ENCODE peak calls at places on chromosomes 7 and 10, in nine cellular contexts. J, Q, D, B, V, R, Z, N and G are unnamed samples.

GRCh38 chr10:43417950-43418768 is 9.2 kb upstream of the HNRNPF start:
- DNase-seq in J (no peak), Q (no peak), D (no peak), B (no peak), V (no peak), R (no peak), Z (no peak), N (no peak), G (no peak)

GRCh38 chr7:149310113-149310836 is 48.3 kb downstream of the ZNF783 start:
- DNase-seq in J (peak), Q (no peak), D (no peak), B (peak), V (no peak), R (no peak), Z (no peak), N (peak), G (peak)

GRCh38 chr7:83161851-83162401 is 758 bp downstream of the PCLO start:
- DNase-seq in J (no peak), Q (no peak), D (no peak), B (no peak), V (no peak), R (no peak), Z (no peak), N (no peak), G (no peak)

GRCh38 chr10:122342293-122343134 is 32.0 kb upstream of the PLEKHA1 start:
- DNase-seq in J (peak), Q (peak), D (peak), B (peak), V (peak), R (peak), Z (no peak), N (peak), G (peak)

GRCh38 chr10:55630491-55631056 is 730.5 kb downstream of the ZWINT start:
- DNase-seq in J (no peak), Q (no peak), D (no peak), B (no peak), V (no peak), R (no peak), Z (no peak), N (no peak), G (no peak)

GRCh38 chr10:101769541-101770180 is 6.3 kb downstream of the FGF8 start:
- DNase-seq in J (no peak), Q (no peak), D (no peak), B (no peak), V (no peak), R (no peak), Z (no peak), N (no peak), G (no peak)

GRCh38 chr7:92994889-92995288 is 122.9 kb downstream of the SAMD9 start:
- DNase-seq in J (no peak), Q (no peak), D (no peak), B (no peak), V (no peak), R (no peak), Z (no peak), N (no peak), G (no peak)

GRCh38 chr10:86727992-86728559 is 28.3 kb upstream of the BMPR1A start:
- DNase-seq in J (no peak), Q (no peak), D (no peak), B (no peak), V (no peak), R (no peak), Z (no peak), N (no peak), G (no peak)

GRCh38 chr7:50349963-50350944 is 45.7 kb downstream of the IKZF1 start:
- DNase-seq in J (no peak), Q (no peak), D (peak), B (no peak), V (peak), R (peak), Z (no peak), N (no peak), G (no peak)

GRCh38 chr10:117547301-117548153 is 5.0 kb downstream of the EMX2 start:
- DNase-seq in J (no peak), Q (no peak), D (no peak), B (no peak), V (no peak), R (no peak), Z (no peak), N (no peak), G (no peak)

GRCh38 chr7:73343671-73344380 is 15.9 kb downstream of the FKBP6 start:
- DNase-seq in J (no peak), Q (no peak), D (no peak), B (no peak), V (no peak), R (no peak), Z (no peak), N (no peak), G (no peak)

GRCh38 chr10:52027055-52027454 is 287.0 kb upstream of the DKK1 start:
- DNase-seq in J (no peak), Q (no peak), D (no peak), B (no peak), V (no peak), R (no peak), Z (no peak), N (peak), G (no peak)

GRCh38 chr10:30431435-30431911 is 2.5 kb upstream of the MAP3K8 start:
- DNase-seq in J (peak), Q (peak), D (no peak), B (no peak), V (no peak), R (no peak), Z (peak), N (no peak), G (peak)

GRCh38 chr10:125117941-125118630 is 42.3 kb downstream of the CTBP2 start:
- DNase-seq in J (peak), Q (peak), D (no peak), B (no peak), V (no peak), R (no peak), Z (no peak), N (no peak), G (no peak)

GRCh38 chr7:105132335-105132734 is 118.3 kb downstream of the KMT2E start:
- DNase-seq in J (no peak), Q (no peak), D (no peak), B (no peak), V (no peak), R (no peak), Z (no peak), N (no peak), G (no peak)

GRCh38 chr7:142974618-142975017 is 12.5 kb upstream of the KEL start:
- DNase-seq in J (no peak), Q (no peak), D (no peak), B (no peak), V (no peak), R (no peak), Z (no peak), N (no peak), G (no peak)

GRCh38 chr10:62384057-62384446 is 9.9 kb downstream of the ZNF365 start:
- DNase-seq in J (no peak), Q (no peak), D (peak), B (peak), V (no peak), R (peak), Z (no peak), N (peak), G (no peak)